ENCODE peak calls at places on chromosomes 5 and 9, in eight cellular contexts. Q is OCI-M1, Y is NCI-H1092 treated with DMSO at 0.1 percent for 48 hours, T is naive B cell, Z is mucosa of gallbladder, P is Calu3, S is amniotic stem cell, L is epithelial cell of esophagus. V is an unnamed sample.

GRCh38 chr9:137055385-137056364 is 1.8 kb upstream of the ENTPD2 start:
- DNase-seq in L (no peak), P (peak), Q (no peak), Z (peak), T (no peak), S (peak), Y (peak), V (no peak)

GRCh38 chr9:106653111-106653697 is 209.8 kb upstream of the ZNF462 start:
- DNase-seq in S (no peak), P (no peak), Z (no peak), Q (no peak), Y (no peak), T (no peak), L (no peak), V (no peak)

GRCh38 chr9:100473271-100474081 is 527 bp downstream of the TMEFF1 start:
- DNase-seq in P (peak), Z (no peak), Q (peak), Y (peak), L (peak), T (peak), S (peak), V (no peak)

GRCh38 chr5:146340260-146341081 is 1.8 kb downstream of the POU4F3 start:
- DNase-seq in Z (peak), Y (no peak), S (no peak), Q (peak), T (no peak), L (peak), P (no peak), V (peak)

GRCh38 chr5:133863857-133864585 is 104.4 kb downstream of the C5orf15 start:
- DNase-seq in P (no peak), Z (no peak), S (no peak), Q (no peak), T (no peak), L (no peak), Y (no peak), V (no peak)

GRCh38 chr9:137156567-137157375 is 13.1 kb downstream of the LRRC26 start:
- DNase-seq in L (peak), S (no peak), Y (no peak), Z (no peak), T (peak), Q (peak), P (no peak), V (no peak)

GRCh38 chr9:114335745-114336144 is 6.1 kb downstream of the ORM2 start:
- DNase-seq in Z (no peak), T (no peak), Q (no peak), S (no peak), L (no peak), P (no peak), Y (no peak), V (no peak)

GRCh38 chr9:83956288-83957028 is 23.6 kb downstream of the HNRNPK start:
- DNase-seq in P (peak), T (peak), Q (peak), Y (peak), S (no peak), L (peak), Z (peak), V (peak)

GRCh38 chr9:18325337-18326011 is 148.5 kb upstream of the ADAMTSL1 start:
- DNase-seq in T (no peak), Q (no peak), Y (no peak), S (no peak), L (no peak), Z (no peak), P (no peak), V (no peak)

GRCh38 chr5:43085453-43085852 is 35.3 kb upstream of the ZNF131 start:
- DNase-seq in P (no peak), T (no peak), S (no peak), Q (no peak), L (no peak), Z (no peak), Y (no peak), V (no peak)

GRCh38 chr5:181243521-181244307 is at the start of gene RACK1:
- DNase-seq in Q (no peak), T (peak), Z (peak), P (peak), Y (no peak), S (no peak), L (peak), V (peak)

GRCh38 chr5:134527156-134527960 is 1.9 kb downstream of the JADE2 start:
- DNase-seq in Q (peak), L (peak), T (peak), Y (peak), Z (peak), S (peak), P (peak), V (peak)

GRCh38 chr5:182126-182525 is 9.2 kb upstream of the LRRC14B start:
- DNase-seq in P (no peak), S (no peak), Q (no peak), Z (no peak), L (no peak), T (no peak), Y (no peak), V (no peak)

GRCh38 chr5:71932649-71933338 is 174.5 kb upstream of the MAP1B start:
- DNase-seq in T (no peak), S (no peak), Z (peak), P (peak), L (peak), Q (peak), Y (peak), V (no peak)

GRCh38 chr9:136753371-136754058 is 4.5 kb downstream of the LCN8 start:
- DNase-seq in S (no peak), P (no peak), Q (no peak), Y (no peak), L (no peak), Z (no peak), T (no peak), V (no peak)

GRCh38 chr9:128550226-128550625 is 2.2 kb upstream of the SPTAN1 start:
- DNase-seq in L (no peak), T (no peak), S (no peak), Q (no peak), Y (no peak), Z (no peak), P (no peak), V (no peak)

GRCh38 chr9:29564564-29564963 is 1991.3 kb upstream of the C9orf72 start:
- DNase-seq in L (peak), Z (no peak), S (no peak), Q (no peak), T (no peak), P (no peak), Y (no peak), V (no peak)

GRCh38 chr5:14425581-14425980 is 156.0 kb upstream of the OTULINL start:
- DNase-seq in P (no peak), L (no peak), Y (no peak), Z (no peak), Q (no peak), T (no peak), S (no peak), V (no peak)

GRCh38 chr5:96572864-96573512 is 89.2 kb upstream of the CAST start:
- DNase-seq in P (no peak), L (peak), Q (no peak), S (peak), Y (no peak), T (no peak), Z (no peak), V (no peak)

GRCh38 chr5:134567651-134568338 is 42.3 kb downstream of the JADE2 start:
- DNase-seq in P (no peak), L (no peak), T (no peak), Q (no peak), Z (no peak), S (no peak), Y (no peak), V (no peak)

GRCh38 chr5:171585981-171586380 is 166.5 kb downstream of the FGF18 start:
- DNase-seq in T (no peak), Z (no peak), Q (no peak), S (no peak), P (no peak), L (no peak), Y (no peak), V (no peak)

GRCh38 chr5:40652441-40653220 is 27.1 kb upstream of the PTGER4 start:
- DNase-seq in P (no peak), Z (no peak), L (no peak), Y (no peak), T (no peak), S (no peak), Q (no peak), V (no peak)

GRCh38 chr9:68496356-68496755 is 44.3 kb downstream of the TMEM252 start:
- DNase-seq in Z (no peak), Y (no peak), Q (no peak), L (no peak), S (no peak), T (no peak), P (no peak), V (no peak)

GRCh38 chr9:122001491-122002201 is 91.5 kb downstream of the TTLL11 start:
- DNase-seq in T (no peak), Z (peak), Y (peak), L (no peak), Q (peak), S (no peak), P (no peak), V (no peak)

GRCh38 chr5:134034326-134034725 is 29.6 kb upstream of the VDAC1 start:
- DNase-seq in Z (no peak), P (no peak), L (no peak), Y (no peak), S (no peak), T (no peak), Q (no peak), V (no peak)

GRCh38 chr9:93136011-93136440 is 2.0 kb upstream of the NINJ1 start:
- DNase-seq in P (no peak), Z (no peak), T (no peak), S (no peak), Q (no peak), Y (peak), L (peak), V (no peak)

GRCh38 chr9:2271426-2271825 is 256.3 kb downstream of the SMARCA2 start:
- DNase-seq in Y (no peak), L (peak), S (no peak), T (no peak), Q (peak), Z (peak), P (no peak), V (no peak)

V was measured in omental fat pad.